ENCODE peak calls at places on chromosomes 12 and 14, in ten cellular contexts. K, B, L, V, I, T, G, H, M and U are unnamed samples.

GRCh38 chr12:112946236-112947000 is 8.1 kb downstream of the OAS3 start:
- DNase-seq in H (no peak), M (no peak), T (no peak), I (no peak), G (no peak), K (no peak), B (no peak), L (no peak), V (no peak), U (no peak)

GRCh38 chr12:115811929-115812328 is 465.6 kb downstream of the MED13L start:
- DNase-seq in M (no peak), B (no peak), V (no peak), I (peak), H (no peak), K (no peak), L (no peak), T (no peak), G (no peak), U (no peak)

GRCh38 chr14:105483300-105484068 is 3.2 kb upstream of the CRIP1 start:
- DNase-seq in H (no peak), V (no peak), I (no peak), T (no peak), M (no peak), L (no peak), G (no peak), B (no peak), K (no peak), U (no peak)

GRCh38 chr14:50001146-50001998 is 108.5 kb downstream of the ARF6 start:
- DNase-seq in M (peak), L (no peak), I (peak), G (peak), B (peak), H (peak), K (peak), V (peak), T (peak), U (peak)

GRCh38 chr12:50572275-50572674 is 67.5 kb downstream of the DIP2B start:
- DNase-seq in G (no peak), M (peak), I (peak), L (no peak), B (no peak), T (no peak), K (peak), H (no peak), V (no peak), U (no peak)

GRCh38 chr14:39372656-39373055 is 59.6 kb downstream of the FBXO33 start:
- DNase-seq in M (peak), B (no peak), V (no peak), H (no peak), I (no peak), G (no peak), K (peak), T (no peak), L (no peak), U (no peak)

GRCh38 chr12:111451649-111452129 is 46.0 kb downstream of the SH2B3 start:
- DNase-seq in V (no peak), L (no peak), G (no peak), T (peak), K (peak), B (no peak), I (peak), M (peak), H (no peak), U (no peak)

GRCh38 chr14:51490205-51490604 is 161.5 kb upstream of the FRMD6 start:
- DNase-seq in L (no peak), M (peak), H (no peak), G (no peak), T (no peak), B (no peak), K (peak), I (no peak), V (no peak), U (no peak)

GRCh38 chr14:59566725-59567124 is 9.9 kb downstream of the CCDC175 start:
- DNase-seq in T (no peak), L (no peak), K (no peak), B (no peak), G (no peak), M (no peak), V (no peak), H (no peak), I (no peak), U (no peak)

GRCh38 chr12:94174576-94174975 is 26.2 kb downstream of the PLXNC1 start:
- DNase-seq in I (no peak), K (no peak), M (no peak), T (peak), B (no peak), H (no peak), V (no peak), G (peak), L (no peak), U (peak)

GRCh38 chr12:49902399-49903350 is 1.0 kb downstream of the FAIM2 start:
- DNase-seq in V (no peak), B (no peak), G (no peak), K (no peak), L (peak), I (no peak), H (no peak), T (no peak), M (no peak), U (no peak)

GRCh38 chr14:104294983-104295680 is 156.7 kb downstream of the KIF26A start:
- DNase-seq in M (no peak), G (no peak), K (no peak), V (no peak), T (no peak), B (peak), H (no peak), L (no peak), I (no peak), U (no peak)

GRCh38 chr14:22282429-22282828 is 306.6 kb downstream of the DAD1 start:
- DNase-seq in T (no peak), I (no peak), H (no peak), M (no peak), B (no peak), L (no peak), G (no peak), K (no peak), V (no peak), U (no peak)

GRCh38 chr12:53232641-53233538 is 881 bp upstream of the RARG start:
- DNase-seq in T (peak), I (no peak), M (peak), H (no peak), G (no peak), B (peak), K (peak), L (no peak), V (peak), U (peak)

GRCh38 chr14:48731260-48731659 is 854.9 kb downstream of the RPS29 start:
- DNase-seq in L (no peak), G (no peak), T (no peak), B (no peak), V (no peak), I (no peak), H (no peak), K (no peak), M (no peak), U (no peak)

GRCh38 chr14:103770902-103771301 is 55.3 kb downstream of the ZFYVE21 start:
- DNase-seq in H (no peak), V (no peak), L (no peak), K (no peak), M (no peak), B (no peak), G (no peak), I (no peak), T (no peak), U (no peak)

GRCh38 chr14:74875941-74876913 is at the start of gene PROX2:
- DNase-seq in K (no peak), T (peak), M (no peak), B (no peak), G (peak), L (no peak), I (no peak), H (no peak), V (no peak), U (peak)

GRCh38 chr12:104733717-104734175 is 224.3 kb downstream of the SLC41A2 start:
- DNase-seq in I (no peak), H (no peak), B (no peak), L (no peak), G (peak), T (peak), V (no peak), K (no peak), M (no peak), U (peak)

GRCh38 chr14:100104523-100105300 is 39.5 kb downstream of the EVL start:
- DNase-seq in G (peak), B (no peak), K (peak), I (no peak), T (peak), L (no peak), V (no peak), M (peak), H (peak), U (peak)

GRCh38 chr14:100747021-100747586 is 20.4 kb downstream of the DLK1 start:
- DNase-seq in M (peak), G (peak), L (no peak), V (no peak), I (peak), H (peak), B (peak), T (peak), K (peak), U (peak)

GRCh38 chr14:37592288-37593274 is 2.5 kb downstream of the FOXA1 start:
- DNase-seq in K (no peak), T (no peak), V (no peak), G (no peak), M (no peak), B (peak), I (no peak), L (no peak), H (no peak), U (no peak)

GRCh38 chr14:89349196-89350008 is 67.6 kb downstream of the FOXN3 start:
- DNase-seq in B (peak), K (no peak), M (peak), G (no peak), I (peak), H (no peak), L (peak), V (no peak), T (peak), U (no peak)

GRCh38 chr12:123133701-123134100 is 17.2 kb downstream of the PITPNM2 start:
- DNase-seq in B (peak), M (no peak), G (no peak), H (no peak), I (no peak), L (no peak), V (no peak), T (no peak), K (no peak), U (no peak)

GRCh38 chr14:24887623-24888304 is 162.2 kb downstream of the STXBP6 start:
- DNase-seq in G (no peak), V (no peak), L (no peak), T (no peak), K (no peak), I (no peak), B (no peak), H (no peak), M (peak), U (no peak)

GRCh38 chr14:35877276-35877675 is 51.1 kb downstream of the BRMS1L start:
- DNase-seq in T (no peak), V (no peak), L (no peak), H (no peak), B (no peak), G (no peak), I (no peak), M (peak), K (no peak), U (no peak)

GRCh38 chr12:26198742-26199141 is 3.4 kb downstream of the SSPN start:
- DNase-seq in B (no peak), M (peak), L (no peak), V (no peak), H (no peak), I (peak), K (peak), G (no peak), T (no peak), U (no peak)

GRCh38 chr12:109606261-109607028 is 32.9 kb downstream of the MVK start:
- DNase-seq in M (no peak), I (no peak), H (no peak), V (no peak), K (peak), T (no peak), G (no peak), L (peak), B (no peak), U (no peak)

GRCh38 chr12:104671407-104672095 is 214.8 kb downstream of the CHST11 start:
- DNase-seq in G (peak), I (peak), H (peak), T (peak), V (peak), B (peak), M (peak), K (peak), L (peak), U (peak)

GRCh38 chr12:58313091-58313855 is 371.9 kb downstream of the ATP23 start:
- DNase-seq in B (no peak), K (peak), T (no peak), I (no peak), M (peak), G (no peak), L (no peak), V (no peak), H (no peak), U (no peak)

GRCh38 chr12:6200266-6201198 is at the start of gene CD9:
- DNase-seq in V (no peak), G (peak), T (peak), M (no peak), L (peak), I (peak), B (peak), K (peak), H (no peak), U (peak)

GRCh38 chr12:26832817-26833691 is at the start of gene ITPR2:
- DNase-seq in K (peak), M (peak), L (peak), B (peak), T (peak), V (peak), H (peak), G (peak), I (peak), U (peak)

GRCh38 chr12:22640851-22641250 is 15.9 kb downstream of the ETNK1 start:
- DNase-seq in G (no peak), T (no peak), K (no peak), M (no peak), H (no peak), V (no peak), L (no peak), B (no peak), I (no peak), U (no peak)

GRCh38 chr12:91912178-91912577 is 233.5 kb downstream of the BTG1 start:
- DNase-seq in H (no peak), K (no peak), I (no peak), V (no peak), M (no peak), G (no peak), L (no peak), B (no peak), T (no peak), U (no peak)